ENCODE peak calls at places on chromosomes 11 and 22, in nine cellular contexts. O is PC-3; Y is CD4-positive, CD25-positive, alpha-beta regulatory T cell; D is CD8-positive, alpha-beta memory T cell; F is pancreas; B is GM23248; T is lung; M is testis; Q is Peyer's patch. L is an unnamed sample. For H3K36me3, the result is how much of the 10 kb centered on the place peaks cover.

GRCh38 chr11:13302440-13302958 is 24.9 kb downstream of the BMAL1 start:
- DNase-seq in T (peak), B (no peak), Q (no peak), F (no peak), Y (no peak), D (no peak), M (no peak), O (no peak), L (no peak)

GRCh38 chr11:134474942-134475341 is 62.9 kb upstream of the B3GAT1 start:
- DNase-seq in M (no peak), B (no peak), D (no peak), T (no peak), Q (peak), O (no peak), F (no peak), Y (no peak), L (no peak)

GRCh38 chr11:83220279-83220678 is 26.8 kb downstream of the ANKRD42 start:
- DNase-seq in Y (no peak), D (no peak), F (no peak), B (no peak), M (no peak), Q (no peak), T (no peak), O (peak), L (no peak)

GRCh38 chr11:38460901-38461300 is 1862.9 kb upstream of the RAG2 start:
- DNase-seq in Y (no peak), D (no peak), M (no peak), Q (no peak), F (peak), O (peak), B (no peak), T (peak), L (no peak)

GRCh38 chr22:40817737-40818136 is 1.4 kb downstream of the SLC25A17 start:
- DNase-seq in F (no peak), M (no peak), T (no peak), Y (peak), D (no peak), Q (no peak), B (no peak), O (no peak), L (no peak)

GRCh38 chr22:29117799-29118477 is 45.1 kb downstream of the KREMEN1 start:
- DNase-seq in O (no peak), Q (no peak), M (no peak), B (peak), D (no peak), F (no peak), Y (no peak), T (no peak), L (no peak)

GRCh38 chr22:22902247-22902962 is 14.8 kb downstream of the IGLL5 start:
- DNase-seq in T (no peak), M (peak), B (no peak), O (no peak), F (no peak), Y (no peak), Q (no peak), D (no peak), L (no peak)

GRCh38 chr11:67665537-67666302 is 8.7 kb downstream of the ALDH3B2 start:
- DNase-seq in D (no peak), Y (no peak), B (no peak), T (peak), F (peak), O (peak), M (peak), Q (peak), L (peak)

GRCh38 chr11:83156996-83157754 is at the start of gene PCF11:
- DNase-seq in O (no peak), Y (no peak), T (no peak), Q (peak), M (peak), B (no peak), D (no peak), F (no peak), L (no peak)

GRCh38 chr11:124793466-124794278 is 6.5 kb downstream of the MSANTD2 start:
- DNase-seq in Y (peak), Q (no peak), B (peak), T (no peak), F (no peak), O (peak), M (peak), D (peak), L (no peak)

GRCh38 chr11:92380882-92381281 is 156.3 kb downstream of the FAT3 start:
- DNase-seq in D (no peak), F (no peak), B (peak), M (no peak), Q (no peak), O (peak), Y (no peak), T (no peak), L (no peak)

GRCh38 chr11:107593941-107594340 is 3.0 kb downstream of the ELMOD1 start:
- DNase-seq in Y (no peak), D (no peak), F (no peak), M (no peak), Q (no peak), O (no peak), B (no peak), T (no peak), L (no peak)

GRCh38 chr11:117696489-117696888 is 100.5 kb downstream of the DSCAML1 start:
- DNase-seq in M (no peak), Q (no peak), O (no peak), F (no peak), Y (no peak), T (no peak), B (no peak), D (no peak), L (no peak)

GRCh38 chr11:1388763-1389102 is 1.0 kb upstream of the BRSK2 start:
- DNase-seq in T (no peak), B (no peak), Y (no peak), Q (no peak), O (no peak), D (no peak), F (peak), M (peak), L (no peak)

GRCh38 chr22:26658671-26659478 is 1.5 kb downstream of the MIAT start:
- DNase-seq in O (peak), Y (peak), T (peak), M (peak), B (peak), F (no peak), Q (no peak), D (peak), L (no peak)

GRCh38 chr11:8156877-8157276 is 11.9 kb downstream of the RIC3 start:
- DNase-seq in O (no peak), Y (no peak), F (no peak), M (no peak), Q (no peak), T (no peak), D (no peak), B (no peak), L (no peak)

GRCh38 chr11:111823629-111824028 is 47.8 kb downstream of the ALG9 start:
- DNase-seq in F (no peak), D (no peak), Q (no peak), O (no peak), B (no peak), T (no peak), Y (no peak), M (no peak), L (no peak)

GRCh38 chr11:10493041-10493663 is 38.1 kb downstream of the AMPD3 start:
- DNase-seq in Q (no peak), O (no peak), Y (no peak), T (peak), D (no peak), F (no peak), M (no peak), B (no peak), L (no peak)
- H3K36me3 ChIP-seq in Q (under half), O (under half), Y (half or more), T (under half), D (under half), F (under half), M (under half), B (under half), L (under half)

GRCh38 chr22:33577862-33578411 is 342.3 kb downstream of the LARGE1 start:
- DNase-seq in T (no peak), F (no peak), B (peak), M (no peak), D (no peak), Q (no peak), Y (no peak), O (no peak), L (no peak)

GRCh38 chr22:33575041-33575440 is 345.2 kb downstream of the LARGE1 start:
- DNase-seq in Y (no peak), D (no peak), O (no peak), F (no peak), Q (no peak), M (no peak), T (no peak), B (no peak), L (no peak)

GRCh38 chr22:33579448-33580093 is 340.7 kb downstream of the LARGE1 start:
- DNase-seq in M (peak), O (peak), T (peak), B (peak), F (peak), D (no peak), Q (no peak), Y (peak), L (peak)

GRCh38 chr22:33576205-33576604 is 344.1 kb downstream of the LARGE1 start:
- DNase-seq in Q (no peak), Y (no peak), T (no peak), M (no peak), O (no peak), F (no peak), D (no peak), B (no peak), L (no peak)

GRCh38 chr22:33578752-33579151 is 341.5 kb downstream of the LARGE1 start:
- DNase-seq in T (no peak), B (no peak), F (no peak), Q (no peak), Y (no peak), D (no peak), M (no peak), O (no peak), L (no peak)
- H3K36me3 ChIP-seq in T (under half), B (under half), F (under half), Q (under half), Y (under half), D (under half), M (under half), O (under half), L (under half)

DNA sequence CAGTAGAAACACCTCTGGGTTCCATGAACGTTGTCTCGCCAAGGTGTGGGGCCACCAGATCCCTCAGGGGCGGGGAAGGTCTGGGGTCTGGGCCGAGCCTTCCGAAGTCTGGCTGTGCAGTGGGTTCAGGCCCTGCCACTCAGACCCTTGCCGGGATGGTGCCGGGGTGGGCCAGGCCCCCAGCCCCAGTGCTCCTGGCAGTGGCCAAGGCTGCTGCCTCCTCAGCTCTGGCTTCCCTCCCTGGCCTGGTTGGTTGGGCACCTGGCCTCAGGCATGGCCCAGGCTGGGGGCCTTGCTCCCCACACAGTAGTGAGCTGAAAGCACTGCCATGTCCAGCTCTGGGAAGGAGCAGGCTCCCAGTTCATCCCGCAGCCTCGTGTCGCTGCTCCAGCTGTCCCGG is 48.2 kb upstream of the PPARA start:
- DNase-seq in O (no peak), M (no peak), F (peak), D (no peak), Y (no peak), Q (no peak), T (no peak), B (peak), L (no peak)
- H3K36me3 ChIP-seq in O (under half), M (under half), F (under half), D (under half), Y (under half), Q (half or more), T (half or more), B (under half), L (half or more)

DNA sequence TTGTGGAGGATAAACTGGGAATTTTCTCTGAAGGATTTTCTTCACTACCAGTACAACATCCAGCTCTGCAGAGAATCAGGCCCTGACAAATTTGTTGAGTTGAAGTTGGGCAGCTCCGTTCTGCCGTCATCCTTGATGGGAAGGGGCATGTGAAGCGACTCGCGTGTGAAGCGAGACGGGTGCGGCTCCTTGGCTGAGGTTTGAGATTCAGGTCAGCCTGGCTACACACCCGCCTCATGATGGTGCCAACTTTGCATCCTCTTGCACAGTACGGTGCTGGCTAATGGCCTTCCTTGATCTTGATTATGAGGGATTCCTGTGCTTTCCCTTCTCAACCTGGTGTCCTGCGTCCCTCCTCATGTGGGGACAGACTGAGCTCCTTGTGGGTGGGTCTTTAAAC is 19.7 kb upstream of the CDC42EP2 start:
- DNase-seq in B (no peak), Y (no peak), T (no peak), M (no peak), Q (no peak), O (no peak), F (no peak), D (no peak), L (peak)
- H3K36me3 ChIP-seq in B (under half), Y (half or more), T (under half), M (under half), Q (under half), O (half or more), F (under half), D (under half), L (under half)

GRCh38 chr11:46743693-46744339 is 24.8 kb downstream of the F2 start:
- DNase-seq in Y (no peak), D (no peak), M (no peak), T (no peak), F (no peak), Q (no peak), O (no peak), B (no peak), L (no peak)

GRCh38 chr11:46747150-46747549 is 28.1 kb downstream of the F2 start:
- DNase-seq in B (no peak), D (no peak), F (no peak), Q (no peak), O (no peak), M (no peak), T (no peak), Y (no peak), L (peak)

GRCh38 chr11:46745328-46745727 is 26.3 kb downstream of the F2 start:
- DNase-seq in O (no peak), B (no peak), F (no peak), T (no peak), Q (no peak), D (no peak), Y (no peak), M (no peak), L (peak)

GRCh38 chr11:46743043-46743442 is 24.0 kb downstream of the F2 start:
- DNase-seq in B (no peak), D (no peak), Y (no peak), O (no peak), M (no peak), F (no peak), Q (no peak), T (no peak), L (peak)

DNA sequence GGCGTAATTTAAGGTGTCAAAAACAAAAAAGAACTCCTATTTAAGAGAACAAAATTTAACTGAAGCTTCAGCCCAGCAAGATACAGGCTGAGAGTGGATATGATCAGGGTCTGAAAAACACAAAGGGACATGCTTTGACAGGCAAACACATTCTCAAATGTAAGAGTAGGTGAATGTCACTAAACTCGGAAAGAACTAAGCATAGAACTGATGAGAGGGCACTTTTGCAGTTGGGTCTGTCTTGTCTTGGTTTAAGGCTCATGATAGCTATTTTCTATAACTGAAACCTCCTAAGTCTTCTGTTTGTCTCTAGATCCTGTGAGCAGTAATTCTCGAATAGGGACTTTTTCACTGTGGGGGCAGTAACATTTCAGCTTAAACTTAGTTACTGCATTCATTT is 27.0 kb downstream of the F2 start:
- DNase-seq in D (no peak), B (no peak), M (no peak), T (no peak), F (no peak), O (no peak), Y (no peak), Q (no peak), L (no peak)
- H3K36me3 ChIP-seq in D (under half), B (half or more), M (under half), T (under half), F (under half), O (half or more), Y (half or more), Q (half or more), L (half or more)

GRCh38 chr22:19970479-19971275 is 29.1 kb upstream of the TXNRD2 start:
- DNase-seq in F (peak), T (peak), B (peak), Q (peak), Y (peak), M (peak), D (peak), O (peak), L (no peak)
- H3K36me3 ChIP-seq in F (under half), T (under half), B (under half), Q (under half), Y (under half), M (under half), D (under half), O (under half), L (under half)

GRCh38 chr11:57354699-57355098 is 16.5 kb downstream of the P2RX3 start:
- DNase-seq in F (no peak), Y (no peak), Q (peak), B (no peak), D (no peak), M (no peak), T (no peak), O (no peak), L (no peak)

GRCh38 chr11:57356179-57356757 is 18.1 kb downstream of the P2RX3 start:
- DNase-seq in Y (no peak), T (no peak), Q (no peak), O (no peak), D (no peak), F (no peak), B (no peak), M (no peak), L (no peak)

GRCh38 chr11:57349491-57350274 is 11.5 kb downstream of the P2RX3 start:
- DNase-seq in D (peak), B (peak), M (peak), Q (peak), Y (peak), F (peak), T (peak), O (peak), L (peak)

GRCh38 chr11:57353461-57354251 is 15.5 kb downstream of the P2RX3 start:
- DNase-seq in T (no peak), F (no peak), Q (no peak), O (no peak), Y (no peak), M (no peak), B (no peak), D (no peak), L (no peak)

DNA sequence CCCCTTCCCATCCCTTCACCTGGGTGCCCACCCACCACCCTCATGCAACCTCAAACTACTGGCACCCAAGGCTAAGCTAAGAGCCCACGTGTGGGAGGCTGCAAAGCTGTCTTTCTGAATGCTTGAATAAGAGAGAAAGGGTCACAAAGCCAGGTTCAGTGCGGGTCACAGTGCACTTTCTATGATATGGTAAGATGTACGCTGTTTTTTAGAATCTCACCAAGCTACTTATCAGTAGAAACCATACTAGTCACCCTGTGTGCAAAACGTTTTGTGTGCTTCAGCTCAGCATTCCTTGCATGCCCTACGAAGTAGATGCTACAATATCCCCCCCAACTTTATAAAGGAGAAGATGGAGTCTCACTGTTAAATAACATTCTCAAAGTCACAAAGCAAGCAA is 14.9 kb downstream of the P2RX3 start:
- DNase-seq in D (no peak), Q (no peak), O (no peak), Y (no peak), M (no peak), F (no peak), B (no peak), T (no peak), L (no peak)
- H3K36me3 ChIP-seq in D (under half), Q (under half), O (under half), Y (under half), M (under half), F (under half), B (under half), T (under half), L (under half)

L was measured in kidney.